ENCODE peak calls at places on chromosome 18, in nine cellular contexts. One of them, this sample, is unnamed.

GRCh38 chr18:9673296-9674251 is 34.5 kb upstream of the RAB31 start:
- DNase-seq in endothelial cell: no peak
- DNase-seq in EH: peak
- DNase-seq in colonic mucosa: peak
- DNase-seq in foreskin fibroblast: peak
- DNase-seq in iris pigment epithelial cell: peak
- DNase-seq in NCI-H345: no peak
- DNase-seq in activated CD8-positive, alpha-beta memory T cell treated with anti-CD3 and anti-CD28 coated beads for 1 hour: no peak
- DNase-seq in upper lobe of right lung: no peak
- DNase-seq in this sample: peak

GRCh38 chr18:39946623-39947061 is 2008.4 kb upstream of the PIK3C3 start:
- DNase-seq in activated CD8-positive, alpha-beta memory T cell treated with anti-CD3 and anti-CD28 coated beads for 1 hour: no peak
- DNase-seq in NCI-H345: no peak
- DNase-seq in endothelial cell: no peak
- DNase-seq in foreskin fibroblast: peak
- DNase-seq in EH: peak
- DNase-seq in upper lobe of right lung: no peak
- DNase-seq in colonic mucosa: no peak
- DNase-seq in iris pigment epithelial cell: peak
- DNase-seq in this sample: no peak

GRCh38 chr18:22032392-22032961 is 136.9 kb upstream of the GATA6 start:
- DNase-seq in iris pigment epithelial cell: peak
- DNase-seq in NCI-H345: no peak
- DNase-seq in foreskin fibroblast: peak
- DNase-seq in activated CD8-positive, alpha-beta memory T cell treated with anti-CD3 and anti-CD28 coated beads for 1 hour: no peak
- DNase-seq in upper lobe of right lung: no peak
- DNase-seq in colonic mucosa: peak
- DNase-seq in EH: peak
- DNase-seq in endothelial cell: no peak
- DNase-seq in this sample: no peak

GRCh38 chr18:62420513-62421209 is 95.6 kb downstream of the TNFRSF11A start:
- DNase-seq in EH: peak
- DNase-seq in iris pigment epithelial cell: peak
- DNase-seq in NCI-H345: no peak
- DNase-seq in activated CD8-positive, alpha-beta memory T cell treated with anti-CD3 and anti-CD28 coated beads for 1 hour: peak
- DNase-seq in upper lobe of right lung: no peak
- DNase-seq in foreskin fibroblast: peak
- DNase-seq in endothelial cell: no peak
- DNase-seq in colonic mucosa: peak
- DNase-seq in this sample: peak

GRCh38 chr18:6022840-6023239 is 127.5 kb upstream of the TMEM200C start:
- DNase-seq in endothelial cell: no peak
- DNase-seq in upper lobe of right lung: no peak
- DNase-seq in iris pigment epithelial cell: peak
- DNase-seq in foreskin fibroblast: peak
- DNase-seq in NCI-H345: no peak
- DNase-seq in EH: peak
- DNase-seq in activated CD8-positive, alpha-beta memory T cell treated with anti-CD3 and anti-CD28 coated beads for 1 hour: no peak
- DNase-seq in colonic mucosa: no peak
- DNase-seq in this sample: no peak

GRCh38 chr18:79853993-79854364 is 56.2 kb downstream of the KCNG2 start:
- DNase-seq in NCI-H345: no peak
- DNase-seq in iris pigment epithelial cell: no peak
- DNase-seq in upper lobe of right lung: no peak
- DNase-seq in endothelial cell: no peak
- DNase-seq in EH: no peak
- DNase-seq in activated CD8-positive, alpha-beta memory T cell treated with anti-CD3 and anti-CD28 coated beads for 1 hour: no peak
- DNase-seq in colonic mucosa: peak
- DNase-seq in foreskin fibroblast: no peak
- DNase-seq in this sample: no peak

GRCh38 chr18:10329116-10329515 is 125.3 kb upstream of the APCDD1 start:
- DNase-seq in activated CD8-positive, alpha-beta memory T cell treated with anti-CD3 and anti-CD28 coated beads for 1 hour: no peak
- DNase-seq in endothelial cell: no peak
- DNase-seq in foreskin fibroblast: peak
- DNase-seq in NCI-H345: no peak
- DNase-seq in EH: peak
- DNase-seq in colonic mucosa: no peak
- DNase-seq in iris pigment epithelial cell: peak
- DNase-seq in upper lobe of right lung: no peak
- DNase-seq in this sample: no peak

GRCh38 chr18:58605027-58606020 is 23.6 kb downstream of the ALPK2 start:
- DNase-seq in iris pigment epithelial cell: peak
- DNase-seq in colonic mucosa: no peak
- DNase-seq in activated CD8-positive, alpha-beta memory T cell treated with anti-CD3 and anti-CD28 coated beads for 1 hour: no peak
- DNase-seq in upper lobe of right lung: no peak
- DNase-seq in EH: peak
- DNase-seq in NCI-H345: no peak
- DNase-seq in foreskin fibroblast: peak
- DNase-seq in endothelial cell: no peak
- DNase-seq in this sample: no peak

GRCh38 chr18:7632152-7633098 is 65.3 kb downstream of the PTPRM start:
- DNase-seq in EH: no peak
- DNase-seq in colonic mucosa: no peak
- DNase-seq in activated CD8-positive, alpha-beta memory T cell treated with anti-CD3 and anti-CD28 coated beads for 1 hour: no peak
- DNase-seq in upper lobe of right lung: no peak
- DNase-seq in NCI-H345: no peak
- DNase-seq in iris pigment epithelial cell: no peak
- DNase-seq in foreskin fibroblast: no peak
- DNase-seq in endothelial cell: no peak
- DNase-seq in this sample: no peak

GRCh38 chr18:10537765-10538164 is 11.9 kb downstream of the NAPG start:
- DNase-seq in NCI-H345: no peak
- DNase-seq in upper lobe of right lung: no peak
- DNase-seq in colonic mucosa: no peak
- DNase-seq in endothelial cell: no peak
- DNase-seq in foreskin fibroblast: no peak
- DNase-seq in EH: no peak
- DNase-seq in activated CD8-positive, alpha-beta memory T cell treated with anti-CD3 and anti-CD28 coated beads for 1 hour: no peak
- DNase-seq in iris pigment epithelial cell: no peak
- DNase-seq in this sample: no peak

GRCh38 chr18:12307251-12307736 is 747 bp upstream of the TUBB6 start:
- DNase-seq in NCI-H345: no peak
- DNase-seq in EH: peak
- DNase-seq in upper lobe of right lung: no peak
- DNase-seq in endothelial cell: peak
- DNase-seq in iris pigment epithelial cell: peak
- DNase-seq in activated CD8-positive, alpha-beta memory T cell treated with anti-CD3 and anti-CD28 coated beads for 1 hour: no peak
- DNase-seq in colonic mucosa: peak
- DNase-seq in foreskin fibroblast: peak
- DNase-seq in this sample: peak

GRCh38 chr18:12256946-12257345 is 2.8 kb downstream of the CIDEA start:
- DNase-seq in upper lobe of right lung: no peak
- DNase-seq in foreskin fibroblast: peak
- DNase-seq in endothelial cell: no peak
- DNase-seq in iris pigment epithelial cell: no peak
- DNase-seq in activated CD8-positive, alpha-beta memory T cell treated with anti-CD3 and anti-CD28 coated beads for 1 hour: no peak
- DNase-seq in NCI-H345: no peak
- DNase-seq in EH: peak
- DNase-seq in colonic mucosa: no peak
- DNase-seq in this sample: no peak

GRCh38 chr18:23969664-23970063 is 44.9 kb upstream of the TTC39C start:
- DNase-seq in EH: no peak
- DNase-seq in iris pigment epithelial cell: no peak
- DNase-seq in NCI-H345: peak
- DNase-seq in activated CD8-positive, alpha-beta memory T cell treated with anti-CD3 and anti-CD28 coated beads for 1 hour: no peak
- DNase-seq in colonic mucosa: no peak
- DNase-seq in endothelial cell: no peak
- DNase-seq in foreskin fibroblast: no peak
- DNase-seq in upper lobe of right lung: no peak
- DNase-seq in this sample: no peak

GRCh38 chr18:67519582-67519981 is 3.1 kb upstream of the DSEL start:
- DNase-seq in endothelial cell: no peak
- DNase-seq in activated CD8-positive, alpha-beta memory T cell treated with anti-CD3 and anti-CD28 coated beads for 1 hour: no peak
- DNase-seq in NCI-H345: no peak
- DNase-seq in colonic mucosa: no peak
- DNase-seq in EH: peak
- DNase-seq in upper lobe of right lung: no peak
- DNase-seq in foreskin fibroblast: peak
- DNase-seq in iris pigment epithelial cell: peak
- DNase-seq in this sample: no peak

This sample was measured in naive B cell.